ENCODE peak calls at places on chromosomes 12 and 14, in ten cellular contexts. R is endothelial cell; B is CD8-positive, alpha-beta memory T cell; O is NCI-H2081; N is HS-5; V is epithelial cell of esophagus; Z is ELF-1; E is NCI-H1436; C is AG09309; F is iPS DF 19.7. S is an unnamed sample.
A peak's percentile ranks its signal among the peaks of the same experiment; 100 is the strongest.

GRCh38 chr12:25186038-25186787 is 8.7 kb downstream of the DNAI7 start:
- DNase-seq in R (no peak), B (peak; percentile 29), O (no peak), N (no peak), V (no peak), Z (no peak), E (no peak), C (no peak), F (no peak), S (no peak)

GRCh38 chr14:89247457-89248122 is 169.4 kb downstream of the FOXN3 start:
- DNase-seq in R (no peak), B (no peak), O (no peak), N (no peak), V (peak; percentile 34), Z (no peak), E (no peak), C (no peak), F (no peak), S (no peak)

GRCh38 chr14:89915114-89915878 is 39.2 kb downstream of the EFCAB11 start:
- DNase-seq in R (peak; percentile 59), B (peak; percentile 52), O (peak; percentile 80), N (peak; percentile 41), V (peak; percentile 76), Z (peak; percentile 61), E (peak; percentile 24), C (peak; percentile 31), F (no peak), S (no peak)

GRCh38 chr12:95976416-95976832 is 19.7 kb downstream of the HAL start:
- DNase-seq in R (no peak), B (no peak), O (no peak), N (peak; percentile 19), V (peak; percentile 43), Z (no peak), E (no peak), C (no peak), F (no peak), S (no peak)

GRCh38 chr14:66078031-66078430 is 408.1 kb upstream of the CCDC196 start:
- DNase-seq in R (no peak), B (no peak), O (peak; percentile 69), N (no peak), V (no peak), Z (no peak), E (no peak), C (no peak), F (no peak), S (no peak)

GRCh38 chr12:131803995-131804521 is 24.1 kb upstream of the MMP17 start:
- DNase-seq in R (no peak), B (no peak), O (no peak), N (no peak), V (no peak), Z (no peak), E (no peak), C (no peak), F (no peak), S (no peak)

GRCh38 chr14:101972126-101972785 is 7.9 kb downstream of the DYNC1H1 start:
- DNase-seq in R (no peak), B (no peak), O (peak; percentile 61), N (peak; percentile 99), V (peak; percentile 100), Z (peak; percentile 68), E (no peak), C (peak; percentile 98), F (no peak), S (peak; percentile 99)

GRCh38 chr14:72801381-72801812 is 92.5 kb downstream of the DPF3 start:
- DNase-seq in R (no peak), B (no peak), O (no peak), N (peak; percentile 84), V (peak; percentile 93), Z (no peak), E (no peak), C (peak; percentile 75), F (no peak), S (peak; percentile 86)

GRCh38 chr12:115407036-115407435 is 723.1 kb upstream of the TBX3 start:
- DNase-seq in R (no peak), B (no peak), O (no peak), N (no peak), V (no peak), Z (no peak), E (peak; percentile 97), C (no peak), F (no peak), S (no peak)

GRCh38 chr12:90896164-90896563 is 58.8 kb downstream of the CCER1 start:
- DNase-seq in R (no peak), B (no peak), O (no peak), N (peak; percentile 90), V (peak; percentile 72), Z (no peak), E (no peak), C (peak; percentile 62), F (no peak), S (peak; percentile 66)

GRCh38 chr12:119008691-119009221 is 27.4 kb downstream of the SRRM4 start:
- DNase-seq in R (no peak), B (no peak), O (no peak), N (no peak), V (no peak), Z (peak; percentile 59), E (peak; percentile 76), C (no peak), F (no peak), S (no peak)

GRCh38 chr12:78571953-78572352 is 292.6 kb upstream of the SYT1 start:
- DNase-seq in R (no peak), B (no peak), O (peak; percentile 10), N (no peak), V (no peak), Z (peak; percentile 8), E (no peak), C (no peak), F (no peak), S (no peak)

GRCh38 chr14:86334355-86334754 is 804.4 kb downstream of the FLRT2 start:
- DNase-seq in R (no peak), B (no peak), O (no peak), N (no peak), V (no peak), Z (no peak), E (no peak), C (no peak), F (no peak), S (no peak)

GRCh38 chr12:40107803-40108620 is 2.1 kb upstream of the SLC2A13 start:
- DNase-seq in R (no peak), B (no peak), O (no peak), N (no peak), V (no peak), Z (no peak), E (no peak), C (no peak), F (no peak), S (no peak)

GRCh38 chr14:77682158-77682553 is 25.7 kb downstream of the ALKBH1 start:
- DNase-seq in R (no peak), B (no peak), O (no peak), N (peak; percentile 4), V (peak; percentile 50), Z (no peak), E (no peak), C (no peak), F (no peak), S (no peak)

GRCh38 chr14:65333926-65334687 is 78.4 kb upstream of the FUT8 start:
- DNase-seq in R (no peak), B (no peak), O (no peak), N (peak; percentile 42), V (no peak), Z (peak; percentile 87), E (no peak), C (peak; percentile 63), F (no peak), S (peak; percentile 46)

GRCh38 chr14:21543426-21544350 is 17.5 kb upstream of the SALL2 start:
- DNase-seq in R (no peak), B (no peak), O (no peak), N (no peak), V (peak; percentile 25), Z (peak; percentile 55), E (peak; percentile 19), C (no peak), F (no peak), S (no peak)

GRCh38 chr12:27969901-27970390 is 2.6 kb downstream of the PTHLH start:
- DNase-seq in R (peak; percentile 57), B (peak; percentile 16), O (peak; percentile 21), N (no peak), V (peak; percentile 90), Z (peak; percentile 79), E (no peak), C (no peak), F (no peak), S (no peak)

S was measured in skeletal muscle cell.